ENCODE peak calls at places on chromosomes 12 and 14, in seven cellular contexts. W, M, B, E, D, G and L are unnamed samples.
A peak's percentile ranks its signal among the peaks of the same experiment; 100 is the strongest.

GRCh38 chr12:104490850-104491249 is 34.1 kb downstream of the CHST11 start:
- DNase-seq in W (no peak), M (no peak), B (no peak), E (no peak), D (no peak), G (no peak), L (no peak)

GRCh38 chr14:72169521-72169920 is 237.3 kb downstream of the RGS6 start:
- DNase-seq in W (no peak), M (peak; percentile 23), B (no peak), E (no peak), D (no peak), G (peak; percentile 12), L (no peak)

GRCh38 chr14:45757655-45758054 is 504.7 kb upstream of the MIS18BP1 start:
- DNase-seq in W (no peak), M (no peak), B (no peak), E (no peak), D (no peak), G (no peak), L (no peak)

GRCh38 chr14:32603992-32604391 is 274.9 kb downstream of the AKAP6 start:
- DNase-seq in W (no peak), M (no peak), B (no peak), E (no peak), D (no peak), G (no peak), L (no peak)

GRCh38 chr14:31441273-31442110 is 15.8 kb downstream of the DTD2 start:
- DNase-seq in W (no peak), M (no peak), B (peak; percentile 72), E (no peak), D (no peak), G (no peak), L (no peak)

GRCh38 chr14:41915732-41916131 is 309.1 kb downstream of the LRFN5 start:
- DNase-seq in W (no peak), M (no peak), B (no peak), E (no peak), D (no peak), G (no peak), L (no peak)

GRCh38 chr14:51901475-51902024 is 41.1 kb downstream of the GNG2 start:
- DNase-seq in W (no peak), M (no peak), B (no peak), E (no peak), D (no peak), G (no peak), L (no peak)

GRCh38 chr12:88579941-88580871 is at the start of gene KITLG:
- DNase-seq in W (peak; percentile 80), M (peak; percentile 76), B (peak; percentile 87), E (no peak), D (no peak), G (peak; percentile 91), L (no peak)

GRCh38 chr12:45124485-45125155 is 73.7 kb upstream of the DBX2 start:
- DNase-seq in W (no peak), M (no peak), B (no peak), E (no peak), D (no peak), G (no peak), L (no peak)

GRCh38 chr12:101877816-101878811 is 734 bp downstream of the DRAM1 start:
- DNase-seq in W (peak; percentile 35), M (no peak), B (no peak), E (peak; percentile 37), D (no peak), G (peak; percentile 41), L (no peak)

GRCh38 chr14:100467046-100467750 is 120.0 kb downstream of the BEGAIN start:
- DNase-seq in W (no peak), M (no peak), B (no peak), E (no peak), D (no peak), G (no peak), L (no peak)

GRCh38 chr12:12221560-12221959 is 45.3 kb downstream of the LRP6 start:
- DNase-seq in W (no peak), M (no peak), B (no peak), E (no peak), D (no peak), G (no peak), L (no peak)

GRCh38 chr12:65500121-65500846 is 221.8 kb downstream of the MSRB3 start:
- DNase-seq in W (no peak), M (peak; percentile 93), B (peak; percentile 71), E (no peak), D (no peak), G (no peak), L (no peak)

GRCh38 chr14:77339407-77339806 is 18.6 kb downstream of the GSTZ1 start:
- DNase-seq in W (no peak), M (no peak), B (peak; percentile 82), E (no peak), D (no peak), G (no peak), L (no peak)

GRCh38 chr12:42323856-42324255 is 2.0 kb downstream of the ZCRB1 start:
- DNase-seq in W (no peak), M (no peak), B (no peak), E (no peak), D (no peak), G (no peak), L (no peak)

GRCh38 chr12:82174936-82175335 is 183.3 kb downstream of the CCDC59 start:
- DNase-seq in W (no peak), M (no peak), B (no peak), E (no peak), D (no peak), G (peak; percentile 38), L (no peak)

GRCh38 chr14:51996148-51996746 is 6.9 kb downstream of the RTRAF start:
- DNase-seq in W (no peak), M (no peak), B (peak; percentile 68), E (no peak), D (no peak), G (no peak), L (no peak)

GRCh38 chr12:113862570-113863454 is 103.3 kb downstream of the RBM19 start:
- DNase-seq in W (no peak), M (no peak), B (peak; percentile 94), E (no peak), D (no peak), G (no peak), L (no peak)

GRCh38 chr12:48017496-48017895 is 13.2 kb upstream of the COL2A1 start:
- DNase-seq in W (no peak), M (no peak), B (no peak), E (no peak), D (no peak), G (no peak), L (no peak)
- TF ChIP-seq POLR2A in W (no peak), M (no peak), B (no peak), E (no peak), D (no peak), G (no peak), L (no peak)

GRCh38 chr14:29928342-29928640 is 644 bp upstream of the PRKD1 start:
- DNase-seq in W (no peak), M (no peak), B (no peak), E (no peak), D (no peak), G (no peak), L (no peak)
- H3K27ac ChIP-seq in W (no peak overlapping the region), M (no peak overlapping the region), B (no peak overlapping the region), E (peak overlapping the region; percentile 2), D (peak overlapping the region; percentile 79), G (peak overlapping the region; percentile 81), L (peak overlapping the region; percentile 55)

DNA sequence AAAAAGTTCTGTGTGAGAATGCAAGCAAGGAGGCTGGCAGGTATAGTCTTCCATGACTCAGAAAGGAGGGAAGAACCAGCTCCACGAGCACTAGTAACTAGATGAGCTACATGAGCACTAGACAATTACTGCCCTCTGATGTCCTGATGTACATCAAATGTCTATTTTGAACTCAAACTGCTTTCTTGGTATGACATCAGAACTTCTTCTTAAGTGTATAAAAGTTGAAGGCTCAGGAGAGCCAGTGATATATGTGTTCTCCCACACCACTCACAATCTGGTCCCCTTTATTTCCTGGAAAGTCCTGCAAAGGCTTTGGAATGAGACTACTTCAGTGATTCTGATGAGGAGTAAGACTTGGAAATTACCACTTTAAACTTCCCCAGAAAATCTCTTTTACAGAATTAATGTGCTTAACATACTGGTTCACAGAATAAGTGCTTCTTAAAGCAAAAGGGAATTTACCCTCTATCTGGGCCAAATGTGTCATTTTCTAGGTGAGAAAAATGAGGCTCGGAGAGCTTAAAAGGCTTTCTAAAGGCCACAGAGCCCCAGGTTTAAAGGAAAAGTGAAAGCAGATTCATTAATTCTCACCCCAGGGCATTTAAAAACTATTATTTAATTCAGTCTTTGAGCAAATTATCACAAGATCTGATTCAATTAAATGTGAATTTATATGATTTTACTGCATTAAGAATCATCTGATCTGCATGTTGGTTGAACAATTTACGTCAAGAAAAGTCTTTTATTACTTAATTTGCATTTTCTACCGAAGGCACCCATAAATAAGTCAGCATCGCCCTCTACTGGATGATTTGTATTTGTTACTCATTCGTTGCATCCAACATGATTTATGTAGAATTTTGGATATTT is 18.8 kb upstream of the DHRS7 start:
- DNase-seq in W (peak; percentile 12), M (peak; percentile 61), B (peak; percentile 77), E (no peak), D (no peak), G (no peak), L (no peak)
- H3K4me3 ChIP-seq in W (peak overlapping the region; percentile 42), M (peak overlapping the region; percentile 28), B (peak overlapping the region; percentile 38), E (peak overlapping the region; percentile 30), D (peak overlapping the region; percentile 40), G (no peak overlapping the region), L (peak overlapping the region; percentile 65)

GRCh38 chr14:101963052-101963451 is 1.3 kb upstream of the DYNC1H1 start:
- DNase-seq in W (no peak), M (no peak), B (no peak), E (no peak), D (no peak), G (no peak), L (no peak)

GRCh38 chr14:101963611-101964296 is 619 bp upstream of the DYNC1H1 start:
- DNase-seq in W (no peak), M (no peak), B (no peak), E (no peak), D (no peak), G (no peak), L (no peak)

GRCh38 chr14:101965145-101965531 is 765 bp downstream of the DYNC1H1 start:
- DNase-seq in W (no peak), M (peak; percentile 27), B (peak; percentile 57), E (peak; percentile 70), D (no peak), G (peak; percentile 68), L (no peak)

GRCh38 chr14:101965796-101966718 is 1.7 kb downstream of the DYNC1H1 start:
- DNase-seq in W (no peak), M (no peak), B (no peak), E (no peak), D (no peak), G (no peak), L (no peak)

DNA sequence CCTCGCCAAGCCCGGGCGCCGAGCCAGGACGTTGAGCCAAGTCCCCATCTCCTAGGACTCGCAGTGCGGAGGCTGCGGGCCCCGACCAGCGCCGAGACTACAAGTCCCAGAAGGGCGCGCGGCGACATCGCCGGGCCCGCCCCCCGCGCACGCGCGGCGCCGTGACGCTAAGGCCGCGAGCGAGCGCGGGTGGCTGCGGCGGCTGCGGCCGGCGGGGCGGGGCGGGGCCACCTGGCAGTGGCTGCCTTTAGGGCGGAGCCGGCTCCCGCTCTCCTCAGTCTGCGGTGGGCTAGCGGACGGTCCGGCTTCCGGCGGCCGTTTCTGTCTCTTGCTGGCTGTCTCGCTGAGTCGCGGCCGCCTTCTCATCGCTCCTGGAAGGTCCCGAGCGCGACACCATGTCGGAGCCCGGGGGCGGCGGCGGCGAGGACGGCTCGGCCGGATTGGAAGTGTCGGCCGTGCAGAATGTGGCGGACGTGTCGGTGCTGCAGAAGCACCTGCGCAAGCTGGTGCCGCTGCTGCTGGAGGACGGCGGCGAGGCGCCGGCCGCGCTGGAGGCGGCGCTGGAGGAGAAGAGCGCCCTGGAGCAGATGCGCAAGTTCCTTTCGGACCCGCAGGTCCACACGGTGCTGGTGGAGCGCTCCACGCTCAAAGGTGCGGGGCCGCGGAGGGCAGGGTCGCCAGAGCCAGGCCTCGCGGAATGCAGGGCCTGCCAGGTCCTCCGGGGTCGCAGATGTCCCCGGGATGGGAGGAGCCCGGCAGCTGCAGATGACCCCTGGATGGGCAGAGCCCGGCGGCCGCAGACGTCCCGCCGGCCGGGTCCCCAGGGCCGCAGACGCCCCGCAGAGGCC is at the start of gene DYNC1H1:
- DNase-seq in W (peak; percentile 78), M (peak; percentile 73), B (peak; percentile 94), E (peak; percentile 89), D (no peak), G (peak; percentile 93), L (peak; percentile 66)
- TF ChIP-seq POLR2A in W (peak; percentile 97), M (peak; percentile 90), B (peak; percentile 97), E (peak; percentile 97), D (peak; percentile 99), G (peak; percentile 97), L (no peak)